ENCODE peak calls at places on chromosome 1, in ten cellular contexts. L is left lung; S is CD8-positive, alpha-beta T cell; Z is neural progenitor cell; I is spleen; X is lower leg skin; N is GM06990; A is IMR-90; U is fibroblast of lung; V is left ventricle myocardium inferior. H is an unnamed sample.
A peak's percentile ranks its signal among the peaks of the same experiment; 100 is the strongest.

GRCh38 chr1:209249785-209250441 is 333.6 kb upstream of the CAMK1G start:
- DNase-seq in L (no peak), U (no peak), V (no peak), I (no peak), N (no peak), S (no peak), Z (no peak), A (no peak), X (no peak), H (no peak)

GRCh38 chr1:93979040-93979717 is 69.9 kb upstream of the GCLM start:
- DNase-seq in X (no peak), L (no peak), A (no peak), I (no peak), Z (no peak), V (no peak), S (no peak), N (no peak), U (no peak), H (no peak)

GRCh38 chr1:93758842-93759515 is 77.3 kb upstream of the BCAR3 start:
- DNase-seq in X (no peak), L (no peak), I (peak; percentile 70), Z (no peak), N (no peak), S (peak; percentile 29), A (peak; percentile 89), V (no peak), U (peak; percentile 96), H (no peak)

GRCh38 chr1:100458925-100459814 is 78.8 kb upstream of the GPR88 start:
- DNase-seq in L (peak; percentile 78), N (peak; percentile 38), A (peak; percentile 82), U (peak; percentile 85), X (peak; percentile 92), I (peak; percentile 86), Z (peak; percentile 82), V (peak; percentile 69), S (peak; percentile 51), H (peak; percentile 60)

GRCh38 chr1:93313026-93313425 is 32.7 kb upstream of the DR1 start:
- DNase-seq in A (no peak), Z (no peak), U (no peak), V (no peak), I (no peak), L (no peak), N (no peak), S (no peak), X (no peak), H (no peak)

GRCh38 chr1:237895630-237896029 is 4.9 kb upstream of the ZP4 start:
- DNase-seq in U (no peak), L (no peak), X (no peak), S (no peak), A (no peak), V (no peak), Z (no peak), N (no peak), I (no peak), H (no peak)

GRCh38 chr1:10532357-10532756 is 57.6 kb downstream of the PEX14 start:
- DNase-seq in L (no peak), U (no peak), V (no peak), X (no peak), S (no peak), I (no peak), Z (no peak), A (no peak), N (no peak), H (no peak)

GRCh38 chr1:201676061-201676644 is 137.2 kb downstream of the NAV1 start:
- DNase-seq in L (no peak), S (no peak), A (peak; percentile 39), Z (peak; percentile 68), N (no peak), I (no peak), X (no peak), V (no peak), U (peak; percentile 55), H (no peak)

GRCh38 chr1:223059526-223059925 is 83.5 kb downstream of the TLR5 start:
- DNase-seq in Z (no peak), A (no peak), S (no peak), X (no peak), L (no peak), U (no peak), V (no peak), N (no peak), I (no peak), H (no peak)

GRCh38 chr1:223057569-223058093 is 85.4 kb downstream of the TLR5 start:
- DNase-seq in A (no peak), I (no peak), L (no peak), S (no peak), Z (no peak), N (no peak), X (no peak), U (no peak), V (no peak), H (no peak)

GRCh38 chr1:223052931-223053330 is 90.1 kb downstream of the TLR5 start:
- DNase-seq in L (no peak), A (no peak), V (no peak), I (no peak), N (no peak), S (no peak), U (no peak), Z (no peak), X (no peak), H (no peak)

GRCh38 chr1:223052479-223052878 is 90.6 kb downstream of the TLR5 start:
- DNase-seq in A (no peak), V (no peak), N (no peak), I (no peak), Z (no peak), L (no peak), S (no peak), U (no peak), X (no peak), H (no peak)

GRCh38 chr1:223056802-223057201 is 86.2 kb downstream of the TLR5 start:
- DNase-seq in U (no peak), I (no peak), V (no peak), S (no peak), N (no peak), X (no peak), L (no peak), A (no peak), Z (no peak), H (no peak)
- TF ChIP-seq CTCF in U (no peak), I (no peak), V (no peak), S (no peak), N (no peak), X (no peak), L (no peak), A (no peak), Z (no peak), H (no peak)

GRCh38 chr1:244436336-244437102 is 15.2 kb downstream of the ADSS2 start:
- DNase-seq in A (peak; percentile 80), L (no peak), U (no peak), N (no peak), S (no peak), Z (no peak), I (no peak), X (no peak), V (no peak), H (no peak)

GRCh38 chr1:244442850-244443249 is 8.9 kb downstream of the ADSS2 start:
- DNase-seq in N (no peak), A (no peak), X (no peak), V (no peak), L (no peak), Z (no peak), I (no peak), S (no peak), U (no peak), H (no peak)

GRCh38 chr1:244435562-244436205 is 16.0 kb downstream of the ADSS2 start:
- DNase-seq in Z (no peak), X (no peak), U (peak; percentile 46), A (peak; percentile 71), N (no peak), S (no peak), I (no peak), V (no peak), L (no peak), H (no peak)

GRCh38 chr1:244437108-244437507 is 14.6 kb downstream of the ADSS2 start:
- DNase-seq in A (peak; percentile 57), I (no peak), S (no peak), Z (no peak), L (no peak), V (no peak), X (no peak), N (no peak), U (peak; percentile 65), H (no peak)

DNA sequence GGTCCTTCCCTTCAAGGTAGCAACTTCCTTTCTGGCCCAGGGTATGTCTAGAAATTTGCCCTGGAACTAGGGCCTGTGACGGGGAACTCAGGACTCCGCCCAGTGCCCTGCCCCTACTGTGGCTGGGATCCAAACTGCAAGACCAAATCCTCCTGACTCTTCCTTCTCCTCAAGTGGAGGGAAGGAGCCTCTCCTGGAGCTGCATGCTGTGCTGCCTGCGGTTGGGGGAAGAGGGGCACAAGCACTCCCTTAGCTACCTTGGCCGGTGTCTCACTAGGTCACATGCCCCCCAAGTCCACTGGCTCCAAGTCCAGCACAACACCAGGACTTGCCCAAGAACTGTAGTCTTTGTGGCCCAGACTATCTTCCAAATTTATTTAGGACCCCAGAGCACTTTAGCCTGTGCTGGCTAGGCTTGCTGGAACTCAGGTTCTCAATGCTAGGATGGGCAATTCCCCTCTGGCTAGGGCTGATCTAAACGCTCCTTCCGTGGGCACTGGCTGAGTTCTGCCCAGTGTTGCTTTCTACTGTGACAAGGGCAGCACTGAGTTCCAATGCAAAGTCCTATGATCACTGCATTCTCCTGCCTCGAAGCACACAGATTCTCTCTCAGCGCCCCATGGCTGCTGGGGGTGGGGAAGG is 12.2 kb downstream of the ADSS2 start:
- DNase-seq in X (no peak), V (no peak), S (no peak), N (no peak), L (no peak), I (no peak), Z (no peak), U (no peak), A (no peak), H (no peak)
- H3K4me3 ChIP-seq in X (no peak overlapping the region), V (no peak overlapping the region), S (no peak overlapping the region), N (no peak overlapping the region), L (no peak overlapping the region), I (no peak overlapping the region), Z (no peak overlapping the region), U (no peak overlapping the region), A (no peak overlapping the region), H (no peak overlapping the region)

DNA sequence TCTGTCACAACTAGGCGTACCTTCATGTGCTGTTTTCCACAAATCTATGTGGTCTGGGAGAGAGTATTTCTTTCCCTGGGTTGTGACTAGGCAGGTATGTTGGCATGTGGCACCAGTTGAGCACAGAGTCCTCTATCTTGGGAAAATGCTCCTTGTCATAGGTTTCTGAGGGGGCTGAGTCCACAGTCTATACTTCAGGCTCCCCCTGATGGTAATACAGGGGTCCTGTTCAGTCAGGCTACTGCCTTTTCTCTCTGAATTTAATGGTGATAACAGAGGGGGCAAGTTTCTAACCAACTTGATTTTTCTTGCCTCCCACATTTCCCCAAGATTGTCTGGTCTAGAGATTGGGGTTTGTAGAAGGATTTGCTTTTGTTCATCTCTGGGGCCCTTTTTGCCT is 35.8 kb downstream of the VANGL1 start:
- DNase-seq in S (no peak), N (no peak), V (no peak), L (no peak), Z (peak; percentile 12), I (no peak), U (no peak), X (no peak), A (no peak), H (no peak)
- TF ChIP-seq CTCF in S (no peak), N (peak; percentile 30), V (peak; percentile 25), L (no peak), Z (peak; percentile 25), I (no peak), U (peak; percentile 9), X (no peak), A (no peak), H (no peak)

DNA sequence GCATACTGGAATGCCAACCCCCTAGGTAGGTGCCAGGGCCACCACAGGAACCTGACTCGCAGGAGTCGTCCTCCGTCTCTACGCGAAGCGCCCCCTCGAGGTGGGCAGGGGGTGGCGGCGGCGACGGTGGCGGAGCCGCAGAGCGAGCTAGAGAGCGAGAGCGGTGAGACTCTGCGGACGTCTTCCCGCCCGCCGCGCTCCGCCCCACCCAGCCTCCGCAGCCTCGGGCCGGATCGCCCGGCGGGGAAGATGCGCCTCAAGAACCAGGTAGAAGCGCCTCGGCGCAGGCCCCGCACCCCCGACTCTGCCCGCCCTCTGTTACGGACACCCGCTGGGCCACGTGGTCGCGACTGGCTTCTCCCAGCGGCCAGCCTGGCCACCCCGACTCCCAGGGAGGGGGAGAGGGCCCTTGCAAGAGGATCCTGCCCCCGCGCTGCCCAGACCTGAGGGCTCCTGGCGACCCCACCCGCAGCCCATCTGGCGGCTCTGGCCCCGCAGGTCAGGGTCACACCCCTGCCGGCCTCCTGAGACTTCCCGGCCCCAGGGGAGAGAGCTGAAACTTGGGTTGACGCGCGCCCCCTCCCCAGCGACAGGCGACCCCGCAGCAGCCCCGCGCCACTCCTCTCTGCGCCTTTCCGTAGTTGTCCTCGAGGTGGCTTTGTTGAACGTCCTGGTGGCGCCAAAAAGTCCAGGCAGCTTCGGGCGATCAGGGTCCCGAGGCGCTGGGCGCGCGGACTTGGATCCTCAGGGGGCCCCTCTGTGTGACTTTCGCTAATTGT is 24.4 kb upstream of the AGBL4 start:
- DNase-seq in L (peak; percentile 79), N (no peak), U (no peak), Z (peak; percentile 1), A (no peak), S (no peak), V (no peak), I (peak; percentile 69), X (peak; percentile 85), H (no peak)
- H3K4me3 ChIP-seq in L (no peak overlapping the region), N (no peak overlapping the region), U (no peak overlapping the region), Z (no peak overlapping the region), A (no peak overlapping the region), S (no peak overlapping the region), V (peak overlapping the region; percentile 63), I (peak overlapping the region; percentile 15), X (no peak overlapping the region), H (no peak overlapping the region)

H was measured in GM12864.